ENCODE peak calls at places on chromosomes 6 and 20, in nine cellular contexts. C is lower leg skin, V is heart left ventricle, N is HCT116, O is body of pancreas, S is ovary, Z is adrenal gland, U is GM12878, G is IMR-90. I is an unnamed sample.
A peak's percentile ranks its signal among the peaks of the same experiment; 100 is the strongest.

GRCh38 chr6:116175344-116175743 is 49.4 kb upstream of the COL10A1 start:
- DNase-seq in C (no peak), V (no peak), N (no peak), O (no peak), S (no peak), Z (no peak), U (no peak), G (no peak), I (peak; percentile 32)

GRCh38 chr6:109389650-109390274 is 7.5 kb upstream of the CD164 start:
- DNase-seq in C (no peak), V (peak; percentile 45), N (no peak), O (no peak), S (no peak), Z (no peak), U (no peak), G (peak; percentile 41), I (no peak)

GRCh38 chr20:38842558-38842981 is 37.1 kb downstream of the PPP1R16B start:
- DNase-seq in C (no peak), V (no peak), N (no peak), O (no peak), S (no peak), Z (no peak), U (peak; percentile 91), G (no peak), I (no peak)

GRCh38 chr20:23214903-23215302 is 128.8 kb upstream of the CD93 start:
- DNase-seq in C (peak; percentile 58), V (no peak), N (no peak), O (no peak), S (no peak), Z (no peak), U (no peak), G (peak; percentile 55), I (no peak)

GRCh38 chr6:81793811-81794210 is 41.3 kb upstream of the TENT5A start:
- DNase-seq in C (no peak), V (no peak), N (no peak), O (no peak), S (no peak), Z (no peak), U (no peak), G (peak; percentile 58), I (no peak)

GRCh38 chr20:33866398-33867079 is 55.4 kb downstream of the CHMP4B start:
- DNase-seq in C (no peak), V (no peak), N (no peak), O (no peak), S (no peak), Z (no peak), U (no peak), G (no peak), I (no peak)

GRCh38 chr20:44234566-44235317 is 12.4 kb upstream of the GDAP1L1 start:
- DNase-seq in C (no peak), V (no peak), N (no peak), O (no peak), S (no peak), Z (no peak), U (no peak), G (no peak), I (no peak)

GRCh38 chr6:4828187-4828698 is 52.0 kb downstream of the CDYL start:
- DNase-seq in C (no peak), V (no peak), N (no peak), O (no peak), S (no peak), Z (no peak), U (no peak), G (no peak), I (no peak)

GRCh38 chr6:170052991-170053821 is 237.7 kb downstream of the DLL1 start:
- DNase-seq in C (peak; percentile 80), V (no peak), N (no peak), O (peak; percentile 8), S (peak; percentile 4), Z (no peak), U (no peak), G (no peak), I (no peak)

GRCh38 chr20:45918779-45919535 is 7.0 kb upstream of the PLTP start:
- DNase-seq in C (no peak), V (no peak), N (no peak), O (no peak), S (peak; percentile 33), Z (no peak), U (no peak), G (peak; percentile 21), I (no peak)

GRCh38 chr20:14717124-14718004 is 380.0 kb upstream of the FLRT3 start:
- DNase-seq in C (no peak), V (no peak), N (no peak), O (no peak), S (no peak), Z (no peak), U (no peak), G (no peak), I (no peak)

GRCh38 chr6:17740559-17741220 is 34.0 kb upstream of the NUP153 start:
- DNase-seq in C (no peak), V (no peak), N (no peak), O (no peak), S (no peak), Z (no peak), U (no peak), G (no peak), I (no peak)

GRCh38 chr20:14055127-14055742 is 59.9 kb downstream of the MACROD2 start:
- DNase-seq in C (no peak), V (no peak), N (peak; percentile 48), O (peak; percentile 30), S (no peak), Z (peak; percentile 48), U (no peak), G (peak; percentile 61), I (peak; percentile 49)

GRCh38 chr6:150352321-150353296 is 16.2 kb upstream of the IYD start:
- DNase-seq in C (peak; percentile 34), V (no peak), N (no peak), O (no peak), S (no peak), Z (no peak), U (no peak), G (peak; percentile 36), I (no peak)

GRCh38 chr20:35616465-35617396 is 1.1 kb downstream of the SPAG4 start:
- DNase-seq in C (peak; percentile 97), V (peak; percentile 94), N (peak; percentile 99), O (peak; percentile 95), S (peak; percentile 92), Z (peak; percentile 87), U (peak; percentile 98), G (peak; percentile 99), I (peak; percentile 71)
- TF ChIP-seq POLR2A in C (no peak), V (peak; percentile 73), N (no peak), O (peak; percentile 82), S (peak; percentile 37), Z (peak; percentile 64), U (no peak), G (peak; percentile 62), I (no peak)

GRCh38 chr20:17824676-17825224 is 125.0 kb downstream of the BANF2 start:
- DNase-seq in C (no peak), V (peak; percentile 39), N (no peak), O (no peak), S (no peak), Z (no peak), U (no peak), G (no peak), I (no peak)

GRCh38 chr20:17827759-17828559 is 128.2 kb downstream of the BANF2 start:
- DNase-seq in C (no peak), V (peak; percentile 0), N (no peak), O (no peak), S (no peak), Z (no peak), U (no peak), G (no peak), I (no peak)

GRCh38 chr20:17828598-17829144 is 128.9 kb downstream of the BANF2 start:
- DNase-seq in C (no peak), V (peak; percentile 5), N (no peak), O (no peak), S (no peak), Z (no peak), U (no peak), G (no peak), I (no peak)

GRCh38 chr20:17825251-17825691 is 125.5 kb downstream of the BANF2 start:
- DNase-seq in C (no peak), V (peak; percentile 66), N (no peak), O (no peak), S (no peak), Z (no peak), U (no peak), G (no peak), I (no peak)

DNA sequence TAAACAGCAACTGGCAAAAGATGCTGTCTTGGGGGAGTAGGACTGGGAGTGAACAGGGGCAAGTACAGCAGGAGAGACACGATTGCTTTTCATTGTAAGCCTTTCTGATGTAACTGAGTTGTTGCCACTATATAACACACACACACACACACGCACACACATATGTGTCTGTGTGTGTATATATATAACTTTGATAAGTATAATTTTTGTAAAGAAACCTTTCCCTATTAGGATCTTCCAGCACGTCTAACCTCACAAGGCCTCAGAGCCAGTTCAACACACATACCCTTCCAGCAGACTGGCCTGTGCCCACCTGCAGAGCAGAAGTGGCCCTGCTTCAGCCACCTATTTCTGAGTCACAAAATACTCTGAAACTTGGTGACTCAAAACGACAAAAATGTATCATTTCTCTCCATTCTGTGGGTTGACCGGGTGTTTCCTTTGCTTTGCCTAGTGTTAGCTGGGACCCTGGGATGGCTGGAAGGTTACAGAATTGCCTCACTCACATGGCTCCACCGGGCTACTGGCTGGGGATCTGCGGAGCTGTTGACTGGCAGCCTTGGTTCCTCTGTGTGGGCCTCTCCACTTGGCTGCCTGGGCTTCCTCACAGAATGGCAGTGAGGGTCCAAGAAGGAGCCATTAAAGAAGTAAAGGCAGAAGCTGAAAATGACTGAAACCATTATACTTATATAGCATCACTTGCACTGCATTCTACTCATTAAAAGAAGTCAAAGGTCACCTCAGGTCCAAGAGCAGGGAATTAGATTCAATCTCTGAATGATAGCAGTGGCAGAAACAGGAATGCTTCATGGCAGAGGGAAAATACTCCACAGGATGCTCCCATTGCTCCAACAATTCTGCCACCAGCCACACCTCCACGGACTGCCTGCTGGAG is 126.4 kb downstream of the BANF2 start:
- DNase-seq in C (no peak), V (peak; percentile 12), N (no peak), O (no peak), S (no peak), Z (no peak), U (peak; percentile 74), G (peak; percentile 46), I (no peak)
- TF ChIP-seq POLR2A in C (no peak), V (no peak), N (no peak), O (no peak), S (no peak), Z (no peak), U (no peak), G (no peak), I (no peak)

DNA sequence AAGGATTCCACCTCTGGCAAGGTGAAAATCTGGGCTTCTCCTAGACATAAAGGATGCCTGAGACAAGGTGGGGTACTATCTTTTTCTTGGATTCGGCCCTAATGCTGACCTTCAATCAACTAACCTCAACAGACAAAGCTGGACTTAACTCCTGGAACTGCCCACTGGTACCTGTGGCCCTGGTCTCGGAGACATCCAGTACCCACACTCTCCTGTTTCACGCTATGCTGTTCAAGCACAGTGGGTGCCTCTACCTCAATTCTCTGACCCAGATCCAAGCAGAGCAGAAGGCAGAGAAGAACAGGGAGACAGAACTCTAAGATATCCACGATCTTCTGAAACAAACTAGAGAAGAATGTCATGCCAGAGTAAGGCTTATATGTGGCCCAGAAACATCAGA is 189.8 kb upstream of the FOXQ1 start:
- DNase-seq in C (no peak), V (no peak), N (no peak), O (no peak), S (no peak), Z (no peak), U (no peak), G (no peak), I (no peak)
- TF ChIP-seq POLR2A in C (no peak), V (no peak), N (no peak), O (no peak), S (no peak), Z (no peak), U (no peak), G (no peak), I (no peak)

GRCh38 chr6:33204415-33205171 is at the start of gene HSD17B8:
- DNase-seq in C (peak; percentile 99), V (peak; percentile 97), N (peak; percentile 82), O (peak; percentile 96), S (peak; percentile 91), Z (peak; percentile 91), U (peak; percentile 71), G (peak; percentile 86), I (peak; percentile 94)
- TF ChIP-seq POLR2A in C (no peak), V (peak; percentile 45), N (peak; percentile 58), O (peak; percentile 72), S (no peak), Z (peak; percentile 34), U (peak; percentile 77), G (peak; percentile 60), I (peak; percentile 59)

I was measured in erythroblast.